ENCODE peak calls at places on chromosomes 3 and 15, in six cellular contexts. O is MG63; I is AG04450; K is naive thymus-derived CD4-positive, alpha-beta T cell; E is H9; H is right cardiac atrium. B is an unnamed sample. For H3K9me3, the result is how much of the 10 kb centered on the place peaks cover.

GRCh38 chr3:32203854-32204253 is 34.6 kb upstream of the CMTM8 start:
- DNase-seq in O (no peak), I (no peak), K (no peak), E (no peak), H (no peak), B (no peak)

GRCh38 chr3:184498986-184499606 is 62.5 kb upstream of the EPHB3 start:
- DNase-seq in O (no peak), I (no peak), K (no peak), E (no peak), H (no peak), B (no peak)

GRCh38 chr3:108485146-108485545 is 25.2 kb downstream of the MYH15 start:
- DNase-seq in O (no peak), I (no peak), K (no peak), E (peak), H (no peak), B (no peak)

GRCh38 chr3:6747017-6747416 is 113.9 kb upstream of the GRM7 start:
- DNase-seq in O (no peak), I (no peak), K (no peak), E (no peak), H (no peak), B (no peak)

GRCh38 chr3:109569121-109569520 is 231.8 kb upstream of the DPPA4 start:
- DNase-seq in O (no peak), I (no peak), K (no peak), E (no peak), H (no peak), B (no peak)

GRCh38 chr15:62976301-62976842 is 66.2 kb upstream of the TPM1 start:
- DNase-seq in O (no peak), I (peak), K (no peak), E (no peak), H (no peak), B (no peak)

GRCh38 chr3:197298858-197299854 is 744 bp upstream of the DLG1 start:
- DNase-seq in O (no peak), I (no peak), K (no peak), E (peak), H (peak), B (peak)

GRCh38 chr15:38905634-38906033 is 341.0 kb upstream of the RASGRP1 start:
- DNase-seq in O (no peak), I (no peak), K (no peak), E (no peak), H (no peak), B (no peak)

GRCh38 chr3:56799251-56799882 is 2.4 kb downstream of the ARHGEF3 start:
- DNase-seq in O (no peak), I (no peak), K (peak), E (no peak), H (no peak), B (no peak)

GRCh38 chr15:72203507-72203837 is 5.9 kb upstream of the GRAMD2A start:
- DNase-seq in O (peak), I (peak), K (no peak), E (no peak), H (peak), B (no peak)

GRCh38 chr3:189563841-189564563 is 67.2 kb upstream of the TP63 start:
- DNase-seq in O (peak), I (peak), K (no peak), E (no peak), H (no peak), B (no peak)

GRCh38 chr15:43920815-43921214 is 94.0 kb downstream of the WDR76 start:
- DNase-seq in O (no peak), I (no peak), K (no peak), E (no peak), H (no peak), B (no peak)

GRCh38 chr3:22156868-22157267 is 405.9 kb upstream of the ZNF385D start:
- DNase-seq in O (no peak), I (no peak), K (no peak), E (no peak), H (no peak), B (no peak)

GRCh38 chr15:80991446-80991845 is 1.8 kb upstream of the MESD start:
- DNase-seq in O (peak), I (no peak), K (no peak), E (no peak), H (peak), B (no peak)

GRCh38 chr3:51385621-51386091 is 565 bp downstream of the MANF start:
- DNase-seq in O (no peak), I (no peak), K (no peak), E (no peak), H (no peak), B (no peak)

GRCh38 chr3:125683067-125683844 is 88.0 kb upstream of the OSBPL11 start:
- DNase-seq in O (no peak), I (no peak), K (no peak), E (no peak), H (peak), B (no peak)

GRCh38 chr3:98945006-98945626 is 43.6 kb upstream of the DCBLD2 start:
- DNase-seq in O (no peak), I (no peak), K (no peak), E (no peak), H (no peak), B (no peak)

GRCh38 chr3:42839616-42840015 is 30.4 kb downstream of the ACKR2 start:
- DNase-seq in O (peak), I (peak), K (peak), E (peak), H (no peak), B (peak)

GRCh38 chr3:195549001-195549400 is 5.9 kb upstream of the PPP1R2 start:
- DNase-seq in O (no peak), I (no peak), K (no peak), E (no peak), H (no peak), B (no peak)

GRCh38 chr3:176174060-176174459 is 1023.2 kb downstream of the TBL1XR1 start:
- DNase-seq in O (no peak), I (no peak), K (no peak), E (no peak), H (no peak), B (no peak)

GRCh38 chr3:33096103-33096868 is 660 bp downstream of the GLB1 start:
- DNase-seq in O (peak), I (no peak), K (peak), E (peak), H (peak), B (no peak)

GRCh38 chr3:174524203-174524602 is 334.9 kb upstream of the NAALADL2 start:
- DNase-seq in O (no peak), I (no peak), K (no peak), E (no peak), H (no peak), B (no peak)

GRCh38 chr3:63864008-63864871 is 573 bp downstream of the ATXN7 start:
- DNase-seq in O (peak), I (no peak), K (no peak), E (no peak), H (peak), B (peak)

GRCh38 chr15:60235951-60236710 is 161.7 kb downstream of the ANXA2 start:
- DNase-seq in O (no peak), I (no peak), K (no peak), E (peak), H (no peak), B (no peak)

GRCh38 chr3:64291956-64292355 is 66.7 kb upstream of the PRICKLE2 start:
- DNase-seq in O (peak), I (no peak), K (no peak), E (no peak), H (no peak), B (no peak)

GRCh38 chr3:171810278-171811058 is at the start of gene PLD1:
- DNase-seq in O (peak), I (no peak), K (no peak), E (no peak), H (peak), B (peak)

GRCh38 chr3:148925841-148926240 is 60.7 kb downstream of the CPA3 start:
- DNase-seq in O (no peak), I (no peak), K (no peak), E (no peak), H (no peak), B (no peak)

GRCh38 chr3:44343421-44343820 is 4.9 kb downstream of the TCAIM start:
- DNase-seq in O (no peak), I (no peak), K (no peak), E (no peak), H (no peak), B (no peak)

GRCh38 chr3:115321396-115321795 is 174.3 kb upstream of the ZBTB20 start:
- DNase-seq in O (peak), I (no peak), K (no peak), E (no peak), H (no peak), B (no peak)

GRCh38 chr3:23712656-23713559 is 92.8 kb upstream of the UBE2E1 start:
- DNase-seq in O (peak), I (peak), K (no peak), E (peak), H (no peak), B (peak)

GRCh38 chr15:74541494-74542191 is 623 bp downstream of the ARID3B start:
- DNase-seq in O (peak), I (no peak), K (peak), E (peak), H (peak), B (peak)

GRCh38 chr3:51637144-51637940 is 33.7 kb upstream of the TEX264 start:
- DNase-seq in O (no peak), I (no peak), K (no peak), E (no peak), H (no peak), B (peak)

GRCh38 chr3:51559266-51559907 is 20.9 kb downstream of the RAD54L2 start:
- DNase-seq in O (peak), I (peak), K (no peak), E (no peak), H (no peak), B (no peak)

GRCh38 chr3:76624128-76624527 is 415.8 kb upstream of the ROBO2 start:
- DNase-seq in O (no peak), I (no peak), K (no peak), E (no peak), H (no peak), B (no peak)

GRCh38 chr3:21140785-21141184 is 610.2 kb downstream of the ZNF385D start:
- DNase-seq in O (no peak), I (no peak), K (no peak), E (no peak), H (no peak), B (no peak)

GRCh38 chr3:21142949-21143348 is 608.1 kb downstream of the ZNF385D start:
- DNase-seq in O (no peak), I (no peak), K (no peak), E (no peak), H (no peak), B (no peak)

GRCh38 chr3:21142031-21142430 is 609.0 kb downstream of the ZNF385D start:
- DNase-seq in O (no peak), I (no peak), K (no peak), E (no peak), H (no peak), B (no peak)

GRCh38 chr3:21138085-21138484 is 612.9 kb downstream of the ZNF385D start:
- DNase-seq in O (no peak), I (no peak), K (no peak), E (no peak), H (no peak), B (no peak)
- H3K9me3 ChIP-seq in O (under half), I (under half), K (under half), E (under half), H (under half), B (under half)

GRCh38 chr15:25172691-25173090 is 217.9 kb downstream of the SNRPN start:
- DNase-seq in O (no peak), I (no peak), K (no peak), E (no peak), H (peak), B (no peak)
- H3K9me3 ChIP-seq in O (under half), I (half or more), K (under half), E (half or more), H (under half), B (half or more)

GRCh38 chr15:83943043-83943442 is 289.1 kb downstream of the ADAMTSL3 start:
- DNase-seq in O (no peak), I (no peak), K (no peak), E (no peak), H (no peak), B (no peak)
- H3K9me3 ChIP-seq in O (under half), I (under half), K (under half), E (under half), H (under half), B (under half)

GRCh38 chr3:136008732-136009456 is 43.4 kb downstream of the PPP2R3A start:
- DNase-seq in O (no peak), I (no peak), K (no peak), E (no peak), H (no peak), B (no peak)

DNA sequence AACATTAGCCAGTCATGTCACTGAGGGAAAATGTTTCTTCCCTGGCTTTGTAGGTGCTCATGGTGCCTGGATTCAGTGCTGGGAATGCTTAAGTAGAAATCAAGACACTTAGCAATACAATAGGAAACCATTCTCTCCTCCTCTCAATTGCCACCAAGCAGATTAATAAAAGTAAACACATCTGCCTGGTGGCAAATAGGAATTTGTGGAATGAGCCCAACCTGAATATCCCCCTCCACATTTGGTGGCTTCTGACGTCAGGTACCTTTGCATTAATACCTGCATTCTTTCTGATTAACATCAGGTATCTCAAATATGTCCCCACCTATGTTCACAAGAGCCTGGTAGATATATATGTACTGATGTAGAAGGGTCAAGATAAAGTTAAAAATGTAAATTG is 42.7 kb downstream of the PPP2R3A start:
- DNase-seq in O (no peak), I (no peak), K (no peak), E (no peak), H (no peak), B (peak)
- H3K9me3 ChIP-seq in O (under half), I (under half), K (under half), E (under half), H (under half), B (under half)

GRCh38 chr3:38438421-38438820 is 15.3 kb upstream of the ACVR2B start:
- DNase-seq in O (no peak), I (no peak), K (peak), E (no peak), H (no peak), B (no peak)
- H3K9me3 ChIP-seq in O (under half), I (under half), K (under half), E (under half), H (under half), B (under half)

GRCh38 chr15:27821273-27821672 is 277.8 kb downstream of the OCA2 start:
- DNase-seq in O (no peak), I (no peak), K (no peak), E (no peak), H (no peak), B (no peak)
- H3K9me3 ChIP-seq in O (under half), I (under half), K (under half), E (under half), H (under half), B (under half)

B was measured in Caco-2.